ENCODE peak calls at places on chromosomes 13 and 19, in four cellular contexts. O is dermis microvascular lymphatic vessel endothelial cell; B is mucosa of descending colon; S is activated T-helper 2 cell treated with anti-CD3 and anti-CD28 coated beads, Interferon-gamma antibody, Interleukin-2, Interleukin-4, amounts not matched to agents 10 μg/mL and 5 μg/mL and 100 μg/mL, durations not matched to agents 14 hours and 24 hours and 36 hours. H is an unnamed sample.

GRCh38 chr13:111629457-111629856 is 309.0 kb downstream of the TEX29 start:
- DNase-seq in B (no peak), S (no peak), O (no peak), H (no peak)

GRCh38 chr19:18274303-18274775 is at the start of gene IQCN:
- DNase-seq in S (no peak), B (peak; percentile 61), O (no peak), H (no peak)

GRCh38 chr13:100875392-100876043 is 200.9 kb upstream of the TMTC4 start:
- DNase-seq in S (no peak), B (no peak), O (peak; percentile 10), H (peak; percentile 81)

GRCh38 chr13:44309771-44310767 is 63.6 kb upstream of the SERP2 start:
- DNase-seq in S (no peak), O (no peak), B (peak; percentile 63), H (no peak)

GRCh38 chr19:43651758-43652545 is 12.3 kb upstream of the CADM4 start:
- DNase-seq in B (peak; percentile 76), O (peak; percentile 41), S (peak; percentile 37), H (peak; percentile 32)

GRCh38 chr13:60028021-60028420 is 135.7 kb downstream of the DIAPH3 start:
- DNase-seq in O (no peak), B (no peak), S (no peak), H (no peak)

GRCh38 chr13:98252931-98253470 is 75.9 kb upstream of the RNF113B start:
- DNase-seq in O (peak; percentile 82), S (no peak), B (no peak), H (peak; percentile 41)

GRCh38 chr13:89514534-89515312 is 1832.8 kb upstream of the MIR17HG start:
- DNase-seq in O (peak; percentile 81), S (no peak), B (no peak), H (peak; percentile 1)

GRCh38 chr13:113449693-113450347 is 3.5 kb downstream of the ADPRHL1 start:
- DNase-seq in S (no peak), B (peak; percentile 37), O (no peak), H (no peak)

GRCh38 chr19:3210347-3211017 is 14.0 kb upstream of the CELF5 start:
- DNase-seq in S (peak; percentile 43), B (peak; percentile 82), O (peak; percentile 4), H (no peak)

GRCh38 chr19:15429825-15430467 is 11.2 kb upstream of the AKAP8L start:
- DNase-seq in O (no peak), B (no peak), S (no peak), H (no peak)

GRCh38 chr19:38429811-38430156 is 3.7 kb upstream of the RYR1 start:
- DNase-seq in B (no peak), O (no peak), S (no peak), H (no peak)

GRCh38 chr13:40123962-40124647 is 468.6 kb downstream of the COG6 start:
- DNase-seq in O (no peak), B (no peak), S (no peak), H (no peak)

GRCh38 chr19:3506384-3507340 is 551 bp downstream of the FZR1 start:
- DNase-seq in S (peak; percentile 27), O (no peak), B (peak; percentile 61), H (no peak)

GRCh38 chr13:27783111-27783510 is 9.2 kb upstream of the GSX1 start:
- DNase-seq in O (no peak), B (no peak), S (no peak), H (no peak)

GRCh38 chr19:8141726-8142524 is 7.5 kb downstream of the FBN3 start:
- DNase-seq in S (no peak), B (no peak), O (no peak), H (no peak)

GRCh38 chr19:5339950-5340636 is 519 bp downstream of the PTPRS start:
- DNase-seq in S (no peak), O (no peak), B (no peak), H (no peak)

GRCh38 chr13:71149498-71150363 is 717.3 kb downstream of the DACH1 start:
- DNase-seq in O (no peak), B (no peak), S (no peak), H (no peak)

GRCh38 chr19:46753420-46754155 is 7.3 kb upstream of the STRN4 start:
- DNase-seq in O (no peak), B (peak; percentile 81), S (peak; percentile 67), H (no peak)

GRCh38 chr13:113996912-113997745 is 23.3 kb upstream of the C13orf46 start:
- DNase-seq in B (peak; percentile 7), S (no peak), O (no peak), H (no peak)

GRCh38 chr19:47511681-47512080 is 3.2 kb downstream of the NAPA start:
- DNase-seq in B (no peak), S (no peak), O (no peak), H (no peak)